ENCODE peak calls at places on chromosomes 6 and 20, in five cellular contexts. One of them, this sample, is unnamed.

GRCh38 chr6:17226269-17226668 is 54.9 kb upstream of the RBM24 start:
- DNase-seq in NCI-H460: no peak
- DNase-seq in effector CD4-positive, alpha-beta T cell: no peak
- DNase-seq in fibroblast of pulmonary artery: no peak
- DNase-seq in T47D: no peak
- DNase-seq in this sample: no peak

GRCh38 chr20:24993337-24994185 is 1.0 kb upstream of the APMAP start:
- DNase-seq in NCI-H460: peak; percentile 52
- DNase-seq in T47D: peak; percentile 86
- DNase-seq in fibroblast of pulmonary artery: peak; percentile 69
- DNase-seq in effector CD4-positive, alpha-beta T cell: no peak
- DNase-seq in this sample: no peak

GRCh38 chr6:166474721-166475565 is 92.2 kb upstream of the MPC1 start:
- DNase-seq in NCI-H460: no peak
- DNase-seq in T47D: no peak
- DNase-seq in fibroblast of pulmonary artery: no peak
- DNase-seq in effector CD4-positive, alpha-beta T cell: no peak
- DNase-seq in this sample: no peak

GRCh38 chr6:169577236-169577635 is 124.6 kb downstream of the WDR27 start:
- DNase-seq in fibroblast of pulmonary artery: no peak
- DNase-seq in NCI-H460: no peak
- DNase-seq in T47D: no peak
- DNase-seq in effector CD4-positive, alpha-beta T cell: no peak
- DNase-seq in this sample: no peak

GRCh38 chr6:81575446-81575845 is 177.0 kb downstream of the TENT5A start:
- DNase-seq in fibroblast of pulmonary artery: no peak
- DNase-seq in T47D: no peak
- DNase-seq in effector CD4-positive, alpha-beta T cell: no peak
- DNase-seq in NCI-H460: no peak
- DNase-seq in this sample: no peak

GRCh38 chr20:9031951-9032350 is 36.9 kb upstream of the PLCB4 start:
- DNase-seq in fibroblast of pulmonary artery: peak; percentile 43
- DNase-seq in effector CD4-positive, alpha-beta T cell: no peak
- DNase-seq in NCI-H460: no peak
- DNase-seq in T47D: no peak
- DNase-seq in this sample: no peak

GRCh38 chr6:73694711-73695411 is 1.1 kb upstream of the CD109 start:
- DNase-seq in T47D: no peak
- DNase-seq in effector CD4-positive, alpha-beta T cell: no peak
- DNase-seq in fibroblast of pulmonary artery: peak; percentile 56
- DNase-seq in NCI-H460: peak; percentile 38
- DNase-seq in this sample: no peak

GRCh38 chr6:128303870-128304269 is 216.5 kb downstream of the PTPRK start:
- DNase-seq in T47D: no peak
- DNase-seq in NCI-H460: no peak
- DNase-seq in effector CD4-positive, alpha-beta T cell: no peak
- DNase-seq in fibroblast of pulmonary artery: peak; percentile 14
- DNase-seq in this sample: no peak

GRCh38 chr20:1332749-1333300 is 3.9 kb upstream of the SDCBP2 start:
- DNase-seq in T47D: no peak
- DNase-seq in NCI-H460: no peak
- DNase-seq in effector CD4-positive, alpha-beta T cell: no peak
- DNase-seq in fibroblast of pulmonary artery: no peak
- DNase-seq in this sample: no peak

GRCh38 chr6:52263709-52264320 is 19.5 kb upstream of the IL17F start:
- DNase-seq in T47D: peak; percentile 68
- DNase-seq in effector CD4-positive, alpha-beta T cell: peak; percentile 58
- DNase-seq in NCI-H460: peak; percentile 41
- DNase-seq in fibroblast of pulmonary artery: peak; percentile 72
- DNase-seq in this sample: peak; percentile 58

GRCh38 chr6:160931378-160932343 is 59.9 kb upstream of the MAP3K4 start:
- DNase-seq in T47D: peak; percentile 15
- DNase-seq in effector CD4-positive, alpha-beta T cell: no peak
- DNase-seq in fibroblast of pulmonary artery: no peak
- DNase-seq in NCI-H460: no peak
- DNase-seq in this sample: no peak

GRCh38 chr6:36094786-36095496 is 35.4 kb upstream of the MAPK13 start:
- DNase-seq in fibroblast of pulmonary artery: peak; percentile 82
- DNase-seq in T47D: peak; percentile 83
- DNase-seq in effector CD4-positive, alpha-beta T cell: peak; percentile 80
- DNase-seq in NCI-H460: peak; percentile 63
- DNase-seq in this sample: peak; percentile 91

GRCh38 chr6:167855825-167856425 is 29.2 kb downstream of the AFDN start:
- DNase-seq in NCI-H460: peak; percentile 74
- DNase-seq in fibroblast of pulmonary artery: peak; percentile 96
- DNase-seq in T47D: no peak
- DNase-seq in effector CD4-positive, alpha-beta T cell: no peak
- DNase-seq in this sample: no peak

GRCh38 chr6:117591405-117591804 is 10.9 kb downstream of the GOPC start:
- DNase-seq in NCI-H460: no peak
- DNase-seq in fibroblast of pulmonary artery: peak; percentile 21
- DNase-seq in effector CD4-positive, alpha-beta T cell: no peak
- DNase-seq in T47D: no peak
- DNase-seq in this sample: no peak

GRCh38 chr6:156808287-156808686 is 31.1 kb downstream of the ARID1B start:
- DNase-seq in T47D: no peak
- DNase-seq in effector CD4-positive, alpha-beta T cell: no peak
- DNase-seq in fibroblast of pulmonary artery: peak; percentile 56
- DNase-seq in NCI-H460: no peak
- DNase-seq in this sample: no peak

GRCh38 chr6:148677594-148678476 is 69.0 kb upstream of the UST start:
- DNase-seq in NCI-H460: no peak
- DNase-seq in effector CD4-positive, alpha-beta T cell: no peak
- DNase-seq in fibroblast of pulmonary artery: no peak
- DNase-seq in T47D: no peak
- DNase-seq in this sample: no peak

GRCh38 chr6:151629791-151630190 is 136.0 kb downstream of the CCDC170 start:
- DNase-seq in fibroblast of pulmonary artery: no peak
- DNase-seq in effector CD4-positive, alpha-beta T cell: no peak
- DNase-seq in T47D: no peak
- DNase-seq in NCI-H460: no peak
- DNase-seq in this sample: no peak

GRCh38 chr20:9261781-9262180 is 192.9 kb downstream of the PLCB4 start:
- DNase-seq in NCI-H460: no peak
- DNase-seq in effector CD4-positive, alpha-beta T cell: no peak
- DNase-seq in T47D: no peak
- DNase-seq in fibroblast of pulmonary artery: no peak
- DNase-seq in this sample: no peak

GRCh38 chr6:22045261-22045912 is 251.4 kb downstream of the PRL start:
- DNase-seq in fibroblast of pulmonary artery: no peak
- DNase-seq in T47D: no peak
- DNase-seq in NCI-H460: no peak
- DNase-seq in effector CD4-positive, alpha-beta T cell: no peak
- DNase-seq in this sample: no peak

GRCh38 chr6:109453594-109454482 is 1.7 kb downstream of the MICAL1 start:
- DNase-seq in NCI-H460: no peak
- DNase-seq in T47D: no peak
- DNase-seq in effector CD4-positive, alpha-beta T cell: no peak
- DNase-seq in fibroblast of pulmonary artery: peak; percentile 27
- DNase-seq in this sample: no peak

GRCh38 chr20:47300071-47300470 is 56.4 kb downstream of the ZMYND8 start:
- DNase-seq in T47D: no peak
- DNase-seq in fibroblast of pulmonary artery: no peak
- DNase-seq in effector CD4-positive, alpha-beta T cell: no peak
- DNase-seq in NCI-H460: no peak
- DNase-seq in this sample: no peak

GRCh38 chr20:64037498-64038213 is 1.7 kb downstream of the C20orf204 start:
- DNase-seq in effector CD4-positive, alpha-beta T cell: no peak
- DNase-seq in fibroblast of pulmonary artery: no peak
- DNase-seq in T47D: no peak
- DNase-seq in NCI-H460: no peak
- DNase-seq in this sample: no peak

GRCh38 chr6:75204959-75205775 is 686 bp downstream of the COL12A1 start:
- DNase-seq in fibroblast of pulmonary artery: peak; percentile 79
- DNase-seq in effector CD4-positive, alpha-beta T cell: no peak
- DNase-seq in NCI-H460: no peak
- DNase-seq in T47D: no peak
- DNase-seq in this sample: peak; percentile 39

GRCh38 chr6:24584390-24584735 is 61.6 kb downstream of the KIAA0319 start:
- DNase-seq in T47D: no peak
- DNase-seq in NCI-H460: no peak
- DNase-seq in fibroblast of pulmonary artery: no peak
- DNase-seq in effector CD4-positive, alpha-beta T cell: no peak
- DNase-seq in this sample: no peak

GRCh38 chr6:154093231-154094044 is 54.4 kb downstream of the OPRM1 start:
- DNase-seq in NCI-H460: no peak
- DNase-seq in T47D: no peak
- DNase-seq in fibroblast of pulmonary artery: no peak
- DNase-seq in effector CD4-positive, alpha-beta T cell: no peak
- DNase-seq in this sample: no peak

GRCh38 chr6:129498556-129498940 is 211.4 kb downstream of the ARHGAP18 start:
- DNase-seq in NCI-H460: no peak
- DNase-seq in effector CD4-positive, alpha-beta T cell: no peak
- DNase-seq in fibroblast of pulmonary artery: peak; percentile 33
- DNase-seq in T47D: no peak
- DNase-seq in this sample: no peak

This sample was measured in transverse colon.